ENCODE peak calls at places on chromosomes 16 and 17, in seven cellular contexts. One of them, this sample, is unnamed.

GRCh38 chr16:70746708-70747424 is 54.1 kb downstream of the VAC14 start:
- DNase-seq in lower leg skin: peak; percentile 93
- DNase-seq in HepG2: peak; percentile 99
- DNase-seq in stomach: peak; percentile 85
- DNase-seq in breast epithelium: peak; percentile 75
- DNase-seq in ovary: peak; percentile 83
- DNase-seq in heart left ventricle: peak; percentile 71
- DNase-seq in this sample: peak; percentile 40

GRCh38 chr17:46944931-46945330 is 22.0 kb downstream of the GOSR2 start:
- DNase-seq in stomach: no peak
- DNase-seq in HepG2: no peak
- DNase-seq in lower leg skin: no peak
- DNase-seq in heart left ventricle: no peak
- DNase-seq in breast epithelium: no peak
- DNase-seq in ovary: no peak
- DNase-seq in this sample: no peak

GRCh38 chr16:19338335-19338734 is 52.8 kb downstream of the CLEC19A start:
- DNase-seq in lower leg skin: no peak
- DNase-seq in stomach: no peak
- DNase-seq in breast epithelium: no peak
- DNase-seq in heart left ventricle: no peak
- DNase-seq in HepG2: no peak
- DNase-seq in ovary: no peak
- DNase-seq in this sample: no peak

GRCh38 chr16:16982614-16983013 is 488.1 kb downstream of the XYLT1 start:
- DNase-seq in HepG2: no peak
- DNase-seq in ovary: no peak
- DNase-seq in breast epithelium: no peak
- DNase-seq in heart left ventricle: no peak
- DNase-seq in lower leg skin: no peak
- DNase-seq in stomach: no peak
- DNase-seq in this sample: no peak

GRCh38 chr16:75251280-75252048 is at the start of gene BCAR1:
- DNase-seq in HepG2: peak; percentile 86
- DNase-seq in breast epithelium: peak; percentile 70
- DNase-seq in lower leg skin: no peak
- DNase-seq in ovary: peak; percentile 85
- DNase-seq in heart left ventricle: peak; percentile 93
- DNase-seq in stomach: peak; percentile 93
- DNase-seq in this sample: peak; percentile 86

GRCh38 chr16:57725976-57726375 is 9.6 kb upstream of the KATNB1 start:
- DNase-seq in heart left ventricle: no peak
- DNase-seq in stomach: no peak
- DNase-seq in breast epithelium: no peak
- DNase-seq in ovary: no peak
- DNase-seq in HepG2: no peak
- DNase-seq in lower leg skin: no peak
- DNase-seq in this sample: no peak

GRCh38 chr16:80899804-80900592 is 95.6 kb upstream of the CDYL2 start:
- DNase-seq in ovary: peak; percentile 61
- DNase-seq in HepG2: peak; percentile 52
- DNase-seq in breast epithelium: peak; percentile 83
- DNase-seq in stomach: peak; percentile 96
- DNase-seq in lower leg skin: peak; percentile 84
- DNase-seq in heart left ventricle: peak; percentile 89
- DNase-seq in this sample: no peak

GRCh38 chr16:4390266-4391260 is 18.9 kb downstream of the VASN start:
- DNase-seq in breast epithelium: no peak
- DNase-seq in ovary: no peak
- DNase-seq in heart left ventricle: no peak
- DNase-seq in lower leg skin: no peak
- DNase-seq in HepG2: no peak
- DNase-seq in stomach: no peak
- DNase-seq in this sample: no peak

GRCh38 chr16:57167951-57168350 is 17.9 kb downstream of the PSME3IP1 start:
- DNase-seq in ovary: no peak
- DNase-seq in heart left ventricle: no peak
- DNase-seq in stomach: no peak
- DNase-seq in lower leg skin: no peak
- DNase-seq in HepG2: peak; percentile 53
- DNase-seq in breast epithelium: no peak
- DNase-seq in this sample: peak; percentile 52

GRCh38 chr16:48535369-48535787 is 74.6 kb downstream of the N4BP1 start:
- DNase-seq in heart left ventricle: no peak
- DNase-seq in HepG2: no peak
- DNase-seq in ovary: no peak
- DNase-seq in stomach: no peak
- DNase-seq in lower leg skin: no peak
- DNase-seq in breast epithelium: no peak
- DNase-seq in this sample: no peak

GRCh38 chr16:80029706-80030481 is 429.4 kb upstream of the MAF start:
- DNase-seq in ovary: no peak
- DNase-seq in lower leg skin: no peak
- DNase-seq in HepG2: no peak
- DNase-seq in stomach: no peak
- DNase-seq in heart left ventricle: no peak
- DNase-seq in breast epithelium: no peak
- DNase-seq in this sample: no peak

GRCh38 chr17:59108400-59109102 is 1.9 kb upstream of the TRIM37 start:
- DNase-seq in stomach: no peak
- DNase-seq in breast epithelium: no peak
- DNase-seq in HepG2: no peak
- DNase-seq in heart left ventricle: no peak
- DNase-seq in ovary: no peak
- DNase-seq in lower leg skin: no peak
- DNase-seq in this sample: no peak

GRCh38 chr16:10885246-10885645 is 8.2 kb downstream of the CIITA start:
- DNase-seq in breast epithelium: no peak
- DNase-seq in ovary: no peak
- DNase-seq in lower leg skin: no peak
- DNase-seq in HepG2: no peak
- DNase-seq in heart left ventricle: no peak
- DNase-seq in stomach: no peak
- DNase-seq in this sample: no peak

GRCh38 chr16:24541534-24541933 is 2.2 kb downstream of the RBBP6 start:
- DNase-seq in lower leg skin: no peak
- DNase-seq in breast epithelium: no peak
- DNase-seq in heart left ventricle: no peak
- DNase-seq in HepG2: no peak
- DNase-seq in stomach: no peak
- DNase-seq in ovary: no peak
- DNase-seq in this sample: peak; percentile 61

GRCh38 chr17:80886641-80887573 is 104.7 kb upstream of the CHMP6 start:
- DNase-seq in heart left ventricle: no peak
- DNase-seq in lower leg skin: no peak
- DNase-seq in HepG2: no peak
- DNase-seq in ovary: no peak
- DNase-seq in stomach: no peak
- DNase-seq in breast epithelium: no peak
- DNase-seq in this sample: no peak

GRCh38 chr16:12158428-12158827 is 181.9 kb downstream of the SNX29 start:
- DNase-seq in breast epithelium: no peak
- DNase-seq in heart left ventricle: no peak
- DNase-seq in lower leg skin: no peak
- DNase-seq in HepG2: no peak
- DNase-seq in ovary: no peak
- DNase-seq in stomach: no peak
- DNase-seq in this sample: no peak

GRCh38 chr17:8380049-8380448 is 2.9 kb downstream of the RPL26 start:
- DNase-seq in lower leg skin: no peak
- DNase-seq in HepG2: no peak
- DNase-seq in breast epithelium: no peak
- DNase-seq in stomach: no peak
- DNase-seq in ovary: no peak
- DNase-seq in heart left ventricle: no peak
- DNase-seq in this sample: no peak

GRCh38 chr17:8372422-8372821 is 4.1 kb downstream of the KRABD2 start:
- DNase-seq in heart left ventricle: no peak
- DNase-seq in stomach: no peak
- DNase-seq in breast epithelium: peak; percentile 35
- DNase-seq in lower leg skin: no peak
- DNase-seq in ovary: no peak
- DNase-seq in HepG2: no peak
- DNase-seq in this sample: no peak

GRCh38 chr17:8375738-8376259 is 705 bp downstream of the KRABD2 start:
- DNase-seq in ovary: no peak
- DNase-seq in breast epithelium: no peak
- DNase-seq in lower leg skin: no peak
- DNase-seq in HepG2: no peak
- DNase-seq in heart left ventricle: no peak
- DNase-seq in stomach: no peak
- DNase-seq in this sample: no peak

GRCh38 chr17:8377422-8377821 is 918 bp upstream of the KRABD2 start:
- DNase-seq in breast epithelium: no peak
- DNase-seq in ovary: no peak
- DNase-seq in HepG2: no peak
- DNase-seq in lower leg skin: no peak
- DNase-seq in heart left ventricle: no peak
- DNase-seq in stomach: no peak
- DNase-seq in this sample: no peak

GRCh38 chr17:8376302-8377067 is at the start of gene KRABD2:
- DNase-seq in breast epithelium: peak; percentile 79
- DNase-seq in stomach: peak; percentile 92
- DNase-seq in heart left ventricle: peak; percentile 96
- DNase-seq in lower leg skin: peak; percentile 97
- DNase-seq in ovary: peak; percentile 86
- DNase-seq in HepG2: peak; percentile 87
- DNase-seq in this sample: peak; percentile 89
- TF ChIP-seq POLR2A in breast epithelium: peak; percentile 78
- TF ChIP-seq POLR2A in stomach: no peak
- TF ChIP-seq POLR2A in heart left ventricle: no peak
- TF ChIP-seq POLR2A in lower leg skin: no peak
- TF ChIP-seq POLR2A in ovary: peak; percentile 51
- TF ChIP-seq POLR2A in HepG2: peak; percentile 94
- TF ChIP-seq POLR2A in this sample: peak; percentile 73

DNA sequence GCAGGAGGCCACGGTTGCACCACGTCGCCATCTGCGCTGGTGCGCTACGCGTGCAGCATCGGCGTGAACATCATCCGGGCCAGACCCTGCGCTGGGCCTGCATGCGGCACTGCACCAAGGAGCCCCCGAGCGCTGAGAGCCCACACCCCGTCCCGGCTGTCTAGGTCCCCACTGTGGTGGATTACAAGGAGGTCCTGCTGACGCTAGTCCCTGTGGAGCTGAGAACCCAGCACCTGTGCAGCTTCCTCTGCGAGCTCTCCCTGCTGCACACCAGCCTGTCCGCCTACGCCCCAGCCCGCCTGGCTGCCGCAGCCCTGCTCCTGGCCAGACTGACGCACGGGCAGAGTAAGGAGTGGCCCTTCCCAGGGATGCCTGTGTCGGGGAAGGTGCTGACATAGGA is 10.8 kb upstream of the TEDC2 start:
- DNase-seq in stomach: no peak
- DNase-seq in ovary: no peak
- DNase-seq in breast epithelium: no peak
- DNase-seq in lower leg skin: no peak
- DNase-seq in heart left ventricle: no peak
- DNase-seq in HepG2: no peak
- DNase-seq in this sample: no peak
- TF ChIP-seq POLR2A in stomach: no peak
- TF ChIP-seq POLR2A in ovary: no peak
- TF ChIP-seq POLR2A in breast epithelium: no peak
- TF ChIP-seq POLR2A in lower leg skin: no peak
- TF ChIP-seq POLR2A in heart left ventricle: no peak
- TF ChIP-seq POLR2A in HepG2: no peak
- TF ChIP-seq POLR2A in this sample: no peak

GRCh38 chr17:28704219-28704858 is 7.3 kb downstream of the PROCA1 start:
- DNase-seq in lower leg skin: no peak
- DNase-seq in heart left ventricle: no peak
- DNase-seq in ovary: no peak
- DNase-seq in breast epithelium: no peak
- DNase-seq in stomach: no peak
- DNase-seq in HepG2: no peak
- DNase-seq in this sample: no peak

GRCh38 chr17:28706471-28707338 is 5.0 kb downstream of the PROCA1 start:
- DNase-seq in lower leg skin: no peak
- DNase-seq in breast epithelium: no peak
- DNase-seq in ovary: no peak
- DNase-seq in stomach: no peak
- DNase-seq in HepG2: no peak
- DNase-seq in heart left ventricle: no peak
- DNase-seq in this sample: no peak

GRCh38 chr17:28707339-28707720 is 4.4 kb downstream of the PROCA1 start:
- DNase-seq in HepG2: no peak
- DNase-seq in lower leg skin: no peak
- DNase-seq in ovary: no peak
- DNase-seq in heart left ventricle: no peak
- DNase-seq in stomach: no peak
- DNase-seq in breast epithelium: no peak
- DNase-seq in this sample: no peak

GRCh38 chr17:28705074-28705659 is 6.5 kb downstream of the PROCA1 start:
- DNase-seq in breast epithelium: no peak
- DNase-seq in stomach: no peak
- DNase-seq in ovary: no peak
- DNase-seq in heart left ventricle: peak; percentile 9
- DNase-seq in HepG2: no peak
- DNase-seq in lower leg skin: no peak
- DNase-seq in this sample: no peak

DNA sequence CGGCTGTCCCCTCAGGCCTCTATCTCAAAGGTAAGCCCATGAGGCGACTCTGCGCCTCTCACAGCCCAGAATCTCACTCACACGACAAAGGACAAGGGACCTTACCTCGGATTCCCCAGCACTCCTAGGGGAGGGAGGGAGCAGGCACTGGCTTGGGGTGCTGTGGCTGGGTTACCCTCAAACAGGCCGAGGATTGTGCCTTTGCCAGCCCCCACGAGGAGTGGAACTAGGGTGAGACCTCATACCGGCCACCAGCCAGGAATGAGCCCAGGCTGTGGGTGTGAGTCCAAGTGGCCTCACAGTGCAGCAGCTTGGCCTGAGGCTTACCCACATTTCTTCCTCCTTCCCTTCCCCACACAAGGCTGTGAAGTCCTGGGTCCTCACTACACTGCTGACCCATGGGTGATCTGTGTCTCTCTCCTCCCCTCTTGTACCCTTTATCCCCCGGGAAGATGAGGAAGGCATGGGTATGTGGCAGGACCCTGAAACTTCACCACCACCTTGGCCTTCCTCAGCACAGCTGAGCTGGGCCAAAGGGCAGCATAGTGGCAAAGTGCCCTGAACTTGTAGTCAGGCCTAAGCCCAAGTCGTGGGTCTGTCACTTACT is 5.9 kb downstream of the PROCA1 start:
- DNase-seq in HepG2: no peak
- DNase-seq in heart left ventricle: no peak
- DNase-seq in stomach: no peak
- DNase-seq in lower leg skin: no peak
- DNase-seq in ovary: no peak
- DNase-seq in breast epithelium: no peak
- DNase-seq in this sample: no peak
- TF ChIP-seq POLR2A in HepG2: no peak
- TF ChIP-seq POLR2A in heart left ventricle: no peak
- TF ChIP-seq POLR2A in stomach: no peak
- TF ChIP-seq POLR2A in lower leg skin: no peak
- TF ChIP-seq POLR2A in ovary: no peak
- TF ChIP-seq POLR2A in breast epithelium: no peak
- TF ChIP-seq POLR2A in this sample: no peak

DNA sequence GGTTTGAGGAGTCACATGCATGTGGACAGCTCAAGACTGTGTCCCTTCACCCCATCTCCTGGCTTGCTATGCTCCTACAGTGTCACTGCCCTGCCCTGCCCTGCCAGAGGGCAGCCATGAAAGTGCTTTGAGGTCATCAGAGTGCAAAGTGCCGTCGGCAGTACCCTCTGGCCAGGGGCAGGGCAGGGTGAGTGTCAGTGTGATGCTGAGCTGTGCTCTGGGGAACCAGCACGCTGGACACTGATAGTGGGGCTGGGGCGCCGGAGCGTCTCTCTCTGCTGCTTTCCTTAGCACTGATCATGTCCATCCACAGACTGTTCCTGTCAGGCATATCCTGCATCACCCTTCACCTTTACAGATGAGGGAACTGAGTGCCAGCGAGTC is 1.6 kb upstream of the SPATA32 start:
- DNase-seq in lower leg skin: no peak
- DNase-seq in HepG2: no peak
- DNase-seq in stomach: no peak
- DNase-seq in breast epithelium: no peak
- DNase-seq in ovary: no peak
- DNase-seq in heart left ventricle: no peak
- DNase-seq in this sample: no peak
- TF ChIP-seq POLR2A in lower leg skin: no peak
- TF ChIP-seq POLR2A in HepG2: no peak
- TF ChIP-seq POLR2A in stomach: no peak
- TF ChIP-seq POLR2A in breast epithelium: no peak
- TF ChIP-seq POLR2A in ovary: no peak
- TF ChIP-seq POLR2A in heart left ventricle: no peak
- TF ChIP-seq POLR2A in this sample: no peak

This sample was measured in erythroblast.